ENCODE peak calls at places on chromosomes 13 and 19, in five cellular contexts. Y is SK-N-SH, L is HCT116, O is HepG2, H is H1. N is an unnamed sample.

GRCh38 chr13:21913010-21913409 is 242.1 kb downstream of the FGF9 start:
- DNase-seq in Y (no peak), H (no peak), O (no peak), L (peak), N (peak)

GRCh38 chr19:33814181-33815165 is 17.8 kb downstream of the KCTD15 start:
- DNase-seq in Y (peak), H (no peak), L (no peak), O (no peak), N (no peak)

GRCh38 chr19:47761566-47761965 is 16.2 kb downstream of the NOP53 start:
- DNase-seq in O (no peak), H (no peak), L (no peak), Y (no peak), N (no peak)

GRCh38 chr19:7657047-7657779 is 11.6 kb upstream of the RETN start:
- DNase-seq in O (no peak), H (no peak), L (no peak), Y (no peak), N (no peak)

GRCh38 chr13:56670563-56670962 is 470.2 kb upstream of the PRR20A start:
- DNase-seq in H (no peak), O (no peak), Y (no peak), L (no peak), N (peak)

GRCh38 chr13:113980489-113981064 is 6.7 kb upstream of the C13orf46 start:
- DNase-seq in L (no peak), Y (no peak), H (no peak), O (no peak), N (no peak)

GRCh38 chr19:41774515-41774980 is 19.2 kb downstream of the CEACAM6 start:
- DNase-seq in H (no peak), O (no peak), Y (no peak), L (peak), N (peak)

GRCh38 chr19:45275370-45275971 is 24.4 kb downstream of the MARK4 start:
- DNase-seq in O (no peak), H (no peak), L (no peak), Y (peak), N (no peak)

GRCh38 chr13:51760592-51760991 is 43.4 kb downstream of the DHRS12 start:
- DNase-seq in L (no peak), O (no peak), H (no peak), Y (no peak), N (no peak)

GRCh38 chr13:45833663-45834062 is 17.9 kb downstream of the SIAH3 start:
- DNase-seq in L (peak), H (peak), Y (no peak), O (no peak), N (peak)

GRCh38 chr19:14354445-14354844 is 26.8 kb upstream of the ADGRE5 start:
- DNase-seq in H (no peak), Y (peak), L (no peak), O (no peak), N (no peak)

GRCh38 chr19:35357867-35358573 is at the start of gene FFAR3:
- DNase-seq in Y (no peak), L (no peak), H (peak), O (no peak), N (no peak)

GRCh38 chr13:30158774-30159445 is 148.4 kb downstream of the KATNAL1 start:
- DNase-seq in Y (no peak), L (no peak), O (no peak), H (no peak), N (peak)
- TF ChIP-seq JUND in Y (no peak), L (no peak), O (no peak), H (no peak), N (no peak)

GRCh38 chr19:49876422-49877019 is 634 bp downstream of the AKT1S1 start:
- DNase-seq in L (peak), O (peak), Y (peak), H (peak), N (peak)

GRCh38 chr19:49879243-49879960 is 1.9 kb downstream of the TBC1D17 start:
- DNase-seq in Y (no peak), O (no peak), H (no peak), L (peak), N (no peak)

GRCh38 chr19:49878744-49879070 is 1.2 kb downstream of the TBC1D17 start:
- DNase-seq in O (no peak), Y (no peak), H (no peak), L (no peak), N (no peak)

GRCh38 chr19:49877020-49877878 is at the start of the genes AKT1S1 and TBC1D17:
- DNase-seq in Y (peak), O (peak), L (peak), H (peak), N (peak)

DNA sequence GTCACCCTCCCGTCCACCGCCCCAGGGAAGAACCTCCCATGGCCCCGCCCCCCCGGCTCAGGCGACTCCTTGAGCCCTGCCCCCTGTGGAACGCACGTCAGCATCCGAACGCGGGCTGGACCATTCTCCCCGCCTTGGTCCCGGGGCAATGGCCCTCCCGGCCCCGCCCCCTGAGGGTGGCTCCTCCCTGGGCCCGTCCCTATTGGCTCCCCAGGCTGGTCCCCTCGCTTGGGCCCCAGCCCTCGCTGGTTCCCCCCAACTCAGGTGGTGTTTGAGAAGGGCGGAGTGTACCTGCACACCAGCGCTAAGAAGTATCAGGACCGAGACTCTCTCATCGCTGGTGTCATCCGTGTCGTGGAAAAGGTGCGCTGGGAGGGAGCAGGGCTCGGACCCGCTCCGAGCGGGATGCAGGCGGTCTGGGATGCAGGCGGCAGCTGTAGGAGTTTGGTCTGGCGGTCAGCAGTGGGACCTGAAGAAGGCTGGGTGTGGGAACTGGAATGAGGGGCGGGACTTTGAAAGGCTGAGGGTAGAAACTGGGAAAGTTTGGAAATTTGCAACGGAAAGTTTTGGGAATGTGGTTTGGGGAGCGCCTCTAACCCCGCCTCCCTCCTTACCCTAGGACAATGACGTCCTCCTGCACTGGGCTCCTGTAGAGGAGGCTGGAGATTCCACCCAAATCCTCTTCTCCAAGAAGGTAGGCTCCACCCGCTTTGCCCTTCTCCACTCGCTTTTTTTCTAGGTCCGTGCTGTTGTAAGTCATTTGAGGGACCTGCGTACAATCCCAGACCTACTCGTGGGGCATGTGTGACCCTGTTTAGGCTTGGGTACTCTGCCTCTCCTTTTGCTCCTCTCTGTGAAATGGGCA is 609 bp downstream of the TBC1D17 start:
- DNase-seq in L (peak), Y (peak), O (peak), H (peak), N (peak)
- TF ChIP-seq JUND in L (no peak), Y (no peak), O (no peak), H (no peak), N (no peak)

GRCh38 chr13:30705672-30706071 is 29.7 kb upstream of the ALOX5AP start:
- DNase-seq in L (no peak), O (no peak), H (no peak), Y (no peak), N (no peak)
- TF ChIP-seq JUND in L (no peak), O (no peak), H (no peak), Y (no peak), N (no peak)

GRCh38 chr13:110757296-110757695 is 43.8 kb downstream of the ING1 start:
- DNase-seq in H (peak), O (no peak), Y (no peak), L (no peak), N (no peak)
- TF ChIP-seq JUND in H (no peak), O (no peak), Y (no peak), L (no peak), N (no peak)

GRCh38 chr19:55640043-55640576 is 692 bp upstream of the ZNF580 start:
- DNase-seq in H (no peak), L (no peak), Y (peak), O (no peak), N (peak)
- TF ChIP-seq JUND in H (no peak), L (no peak), Y (no peak), O (no peak), N (no peak)

GRCh38 chr19:6648141-6648715 is 21.7 kb downstream of the TNFSF14 start:
- DNase-seq in L (no peak), Y (no peak), H (no peak), O (no peak), N (no peak)
- TF ChIP-seq JUND in L (no peak), Y (no peak), H (no peak), O (no peak), N (no peak)

GRCh38 chr19:18456279-18456678 is 18.3 kb upstream of the ISYNA1 start:
- DNase-seq in H (no peak), Y (no peak), L (no peak), O (no peak), N (no peak)

GRCh38 chr19:18457478-18458331 is 19.8 kb upstream of the ISYNA1 start:
- DNase-seq in O (no peak), L (no peak), Y (no peak), H (no peak), N (no peak)

GRCh38 chr19:18453269-18454024 is 15.5 kb upstream of the ISYNA1 start:
- DNase-seq in L (no peak), Y (no peak), H (no peak), O (no peak), N (no peak)

GRCh38 chr19:18460313-18460712 is 22.4 kb upstream of the ISYNA1 start:
- DNase-seq in Y (no peak), L (no peak), O (no peak), H (no peak), N (no peak)

GRCh38 chr19:18456974-18457373 is 19.0 kb upstream of the ISYNA1 start:
- DNase-seq in L (no peak), H (no peak), O (no peak), Y (no peak), N (no peak)
- TF ChIP-seq JUND in L (no peak), H (no peak), O (no peak), Y (no peak), N (no peak)

DNA sequence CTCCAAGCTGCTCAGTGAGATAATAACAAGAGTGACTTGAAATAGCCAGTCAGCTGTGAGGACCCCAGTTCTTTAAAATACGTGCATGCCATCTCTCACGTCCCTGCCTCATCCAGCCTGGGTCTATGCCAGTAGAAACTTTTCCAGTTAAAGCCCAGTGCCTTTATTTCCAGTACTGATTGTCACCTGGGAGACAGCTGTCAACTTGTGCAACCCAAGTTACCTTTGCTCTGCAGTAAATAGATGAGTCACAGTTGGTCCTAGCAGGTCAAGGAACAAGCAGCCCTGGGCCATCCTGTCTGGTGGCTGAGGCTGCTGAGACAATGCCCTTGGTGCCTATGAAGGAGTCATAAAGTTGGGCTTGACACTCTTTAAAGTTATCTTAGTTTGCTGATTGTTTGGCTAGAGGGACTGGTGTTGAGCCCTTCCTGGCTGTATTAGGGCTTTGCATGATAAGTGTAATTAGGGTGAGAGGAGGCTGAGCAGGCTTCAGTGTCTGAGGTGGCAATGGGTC is 228.7 kb downstream of the LACC1 start:
- DNase-seq in O (peak), H (no peak), Y (no peak), L (no peak), N (peak)
- TF ChIP-seq JUND in O (peak), H (no peak), Y (no peak), L (no peak), N (no peak)

DNA sequence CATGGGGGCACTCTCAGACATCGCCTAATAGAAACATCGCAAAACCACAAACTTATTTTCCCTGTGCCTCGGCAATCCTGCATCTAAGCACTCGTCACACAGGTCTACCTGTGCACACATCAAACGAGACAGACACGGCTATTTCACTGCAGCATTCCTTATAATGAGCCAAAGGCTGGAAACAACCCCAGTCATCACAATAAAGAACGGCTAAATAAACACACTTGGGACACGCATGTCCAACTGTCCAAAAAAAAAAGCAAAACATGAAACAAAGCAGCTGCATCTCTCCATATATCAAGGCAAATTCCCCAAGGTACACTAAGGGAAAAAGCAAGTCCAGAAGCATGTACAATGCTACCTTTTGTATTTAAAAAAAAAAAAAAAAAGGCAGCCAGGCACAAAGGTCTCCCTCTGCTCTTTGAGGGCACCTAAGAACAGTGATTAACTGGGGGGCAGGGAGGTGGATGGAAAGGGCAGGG is 27.2 kb upstream of the CCNP start:
- DNase-seq in H (no peak), L (no peak), Y (no peak), O (peak), N (peak)
- TF ChIP-seq JUND in H (no peak), L (no peak), Y (no peak), O (no peak), N (no peak)